ENCODE peak calls at places on chromosomes 7 and 10, in eight cellular contexts. B is K562, D is endothelial cell of umbilical vein, J is HCT116, S is GM12878, Y is HepG2, E is H1, F is SK-N-SH. M is an unnamed sample.

GRCh38 chr7:139915864-139916716 is 87.0 kb downstream of the TBXAS1 start:
- DNase-seq in D (peak; percentile 88), J (peak; percentile 92), E (no peak), F (peak; percentile 23), B (peak; percentile 94), Y (no peak), S (peak; percentile 91), M (no peak)

GRCh38 chr7:50857804-50858203 is 75.1 kb upstream of the GRB10 start:
- DNase-seq in B (no peak), J (no peak), Y (no peak), D (no peak), F (no peak), E (peak; percentile 22), S (no peak), M (no peak)

GRCh38 chr10:44278669-44279337 is 106.1 kb downstream of the CXCL12 start:
- DNase-seq in J (no peak), D (no peak), S (no peak), F (peak; percentile 62), Y (no peak), E (no peak), B (no peak), M (no peak)

GRCh38 chr10:26439436-26440090 is 1.4 kb downstream of the APBB1IP start:
- DNase-seq in B (no peak), E (no peak), D (no peak), J (no peak), S (no peak), Y (no peak), F (no peak), M (no peak)

GRCh38 chr10:35903021-35903420 is 260.9 kb upstream of the FZD8 start:
- DNase-seq in Y (no peak), F (no peak), J (no peak), S (no peak), B (no peak), E (no peak), D (no peak), M (no peak)

GRCh38 chr7:87534072-87534471 is 58.6 kb upstream of the ABCB4 start:
- DNase-seq in Y (no peak), E (no peak), B (no peak), F (no peak), S (no peak), J (no peak), D (no peak), M (no peak)

GRCh38 chr10:114208351-114208750 is 29.2 kb downstream of the TDRD1 start:
- DNase-seq in D (no peak), J (no peak), Y (no peak), E (no peak), B (no peak), F (no peak), S (no peak), M (peak; percentile 27)

GRCh38 chr7:723541-723940 is 3.0 kb upstream of the DNAAF5 start:
- DNase-seq in E (no peak), F (no peak), Y (no peak), B (no peak), D (no peak), S (no peak), J (no peak), M (no peak)

GRCh38 chr7:311796-312195 is 21.8 kb downstream of the FOXL3 start:
- DNase-seq in D (no peak), F (no peak), Y (no peak), E (no peak), J (no peak), B (no peak), S (no peak), M (no peak)

GRCh38 chr7:112877671-112878460 is 87.7 kb upstream of the TMEM168 start:
- DNase-seq in D (peak; percentile 43), S (no peak), F (no peak), Y (no peak), B (no peak), E (no peak), J (no peak), M (no peak)

GRCh38 chr10:53402594-53402993 is 630.0 kb upstream of the MBL2 start:
- DNase-seq in D (no peak), J (no peak), B (no peak), S (no peak), E (no peak), F (no peak), Y (no peak), M (no peak)

GRCh38 chr7:152959610-152960009 is 200.1 kb downstream of the ACTR3B start:
- DNase-seq in B (no peak), D (no peak), Y (no peak), S (no peak), F (no peak), J (no peak), E (no peak), M (peak; percentile 65)

GRCh38 chr7:130379551-130380120 is 658 bp upstream of the CPA1 start:
- DNase-seq in J (no peak), Y (no peak), D (no peak), B (no peak), E (no peak), S (no peak), F (peak; percentile 65), M (no peak)

GRCh38 chr7:157386979-157387800 is 50.4 kb downstream of the DNAJB6 start:
- DNase-seq in E (peak; percentile 93), B (peak; percentile 82), S (peak; percentile 47), D (peak; percentile 84), J (peak; percentile 69), F (peak; percentile 86), Y (peak; percentile 66), M (peak; percentile 97)

GRCh38 chr7:44587843-44588711 is 6.0 kb upstream of the TMED4 start:
- DNase-seq in B (no peak), S (peak; percentile 53), Y (peak; percentile 55), D (peak; percentile 81), F (peak; percentile 43), J (peak; percentile 56), E (no peak), M (peak; percentile 29)

GRCh38 chr10:106502651-106503050 is 661.9 kb downstream of the SORCS1 start:
- DNase-seq in J (no peak), E (no peak), D (no peak), Y (no peak), F (no peak), B (no peak), S (no peak), M (no peak)

GRCh38 chr7:158973440-158973839 is 117.1 kb downstream of the DYNC2I1 start:
- DNase-seq in J (peak; percentile 64), S (peak; percentile 3), B (peak; percentile 64), F (no peak), Y (no peak), E (peak; percentile 82), D (no peak), M (peak; percentile 81)

DNA sequence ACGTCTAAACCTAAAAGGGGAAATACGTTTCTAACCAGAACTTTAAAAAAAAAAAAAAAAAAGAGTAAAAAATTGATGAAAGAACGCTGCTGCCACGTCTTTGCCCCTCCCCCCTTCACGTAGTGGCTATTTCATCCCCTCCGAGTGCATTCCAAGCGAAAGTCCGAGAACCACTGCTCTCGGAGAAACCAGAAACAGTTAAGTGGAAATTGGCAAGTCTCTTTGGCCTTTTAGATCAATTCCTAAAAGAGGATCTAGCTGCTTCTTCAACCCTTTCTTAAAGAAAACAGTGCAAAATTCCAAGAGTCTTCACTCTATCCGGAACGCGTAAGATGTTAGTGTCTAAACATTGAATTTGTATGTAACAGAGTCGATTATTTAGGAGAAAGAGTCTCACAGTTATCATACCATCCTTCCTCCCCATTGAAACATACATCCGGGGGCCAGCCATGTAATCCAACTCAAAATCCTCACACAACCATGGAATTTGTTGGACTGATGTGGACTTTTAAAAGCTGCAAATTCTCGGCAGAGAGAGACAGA is 1.1 kb downstream of the P4HA1 start:
- DNase-seq in Y (peak; percentile 49), B (peak; percentile 45), S (no peak), F (peak; percentile 39), J (no peak), E (no peak), D (peak; percentile 75), M (peak; percentile 77)
- TF ChIP-seq POLR2AphosphoS5 in Y (peak; percentile 64), B (no peak), S (no peak), F (peak; percentile 63), J (peak; percentile 24), E (no peak), D (no peak), M (no peak)

DNA sequence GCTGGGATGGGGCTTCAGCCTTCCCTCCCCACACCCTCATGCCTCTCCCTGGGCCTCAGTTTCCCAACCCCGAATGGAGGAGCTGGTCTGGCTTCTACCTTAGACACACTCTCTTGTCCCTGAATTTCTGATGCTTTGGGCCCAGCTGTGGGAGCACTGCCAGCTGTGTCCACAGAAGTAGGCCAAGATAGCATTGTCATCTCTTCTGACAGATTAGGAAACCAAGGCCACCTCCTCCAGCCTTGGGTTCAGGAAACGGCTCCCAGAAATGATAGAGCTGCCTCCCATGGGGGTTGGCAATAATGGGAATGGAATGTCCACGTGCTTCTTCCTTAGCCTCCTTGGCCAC is 1.3 kb downstream of the PPIF start:
- DNase-seq in Y (no peak), E (no peak), B (peak; percentile 44), F (no peak), S (no peak), J (no peak), D (no peak), M (no peak)
- H3K79me2 ChIP-seq in Y (peaks cover 36% of the 10 kb centered on the region), E (peaks cover 11% of the 10 kb centered on the region), B (peaks cover 39% of the 10 kb centered on the region), F (peaks cover 50% of the 10 kb centered on the region), S (peaks cover 45% of the 10 kb centered on the region), J (peaks cover 59% of the 10 kb centered on the region), D (peaks cover 20% of the 10 kb centered on the region), M (peaks cover 11% of the 10 kb centered on the region)

DNA sequence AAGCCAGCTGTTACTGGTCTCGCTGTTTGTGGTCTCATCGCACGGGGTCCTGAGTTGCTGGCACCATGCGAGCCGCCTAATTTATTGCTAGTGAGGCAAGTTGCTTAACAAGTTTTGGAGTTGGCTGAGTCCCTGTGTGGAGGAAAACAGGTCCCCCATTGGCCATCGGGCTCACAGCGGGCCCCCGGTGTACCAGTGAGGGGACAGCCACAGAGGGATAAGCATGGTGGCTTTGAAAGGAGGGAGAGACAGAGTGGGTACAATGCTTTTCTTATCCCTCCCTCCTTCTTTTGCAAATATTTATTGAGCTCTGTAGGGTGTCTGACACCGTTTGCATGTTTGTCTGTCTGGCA is 2.8 kb downstream of the HTRA1 start:
- DNase-seq in J (no peak), F (no peak), B (no peak), Y (no peak), S (no peak), E (peak; percentile 37), D (no peak), M (no peak)
- TF ChIP-seq POLR2AphosphoS5 in J (no peak), F (no peak), B (no peak), Y (no peak), S (no peak), E (no peak), D (no peak), M (no peak)

GRCh38 chr10:48710647-48711046 is 26.0 kb downstream of the WDFY4 start:
- DNase-seq in J (no peak), D (no peak), S (no peak), Y (no peak), E (no peak), B (no peak), F (no peak), M (no peak)

GRCh38 chr10:48711830-48712229 is 27.2 kb downstream of the WDFY4 start:
- DNase-seq in J (no peak), Y (no peak), S (no peak), E (no peak), D (no peak), B (no peak), F (no peak), M (no peak)

GRCh38 chr10:48716393-48716792 is 31.7 kb downstream of the WDFY4 start:
- DNase-seq in D (no peak), S (no peak), F (no peak), E (no peak), Y (no peak), J (no peak), B (no peak), M (peak; percentile 41)

GRCh38 chr10:48708144-48708543 is 23.5 kb downstream of the WDFY4 start:
- DNase-seq in F (no peak), J (no peak), S (no peak), B (no peak), Y (no peak), D (no peak), E (no peak), M (no peak)

GRCh38 chr10:48713966-48714618 is 29.4 kb downstream of the WDFY4 start:
- DNase-seq in F (no peak), B (no peak), S (no peak), J (no peak), D (no peak), Y (no peak), E (no peak), M (no peak)
- H3K79me2 ChIP-seq in F (no peaks in the 10 kb centered on the region), B (no peaks in the 10 kb centered on the region), S (peaks cover 17% of the 10 kb centered on the region), J (no peaks in the 10 kb centered on the region), D (no peaks in the 10 kb centered on the region), Y (no peaks in the 10 kb centered on the region), E (no peaks in the 10 kb centered on the region), M (no peaks in the 10 kb centered on the region)

M was measured in GM23338.